ENCODE peak calls at places on chromosomes 1 and 21, in four cellular contexts. One of them, this sample, is unnamed.
A peak's percentile ranks its signal among the peaks of the same experiment; 100 is the strongest.

GRCh38 chr1:42046772-42047552 is 106.2 kb upstream of the GUCA2B start:
- DNase-seq in K562: no peak
- DNase-seq in WTC11: no peak
- DNase-seq in GM12878: no peak
- DNase-seq in this sample: peak; percentile 21

GRCh38 chr21:44413566-44414290 is 41.6 kb upstream of the LRRC3 start:
- DNase-seq in K562: no peak
- DNase-seq in WTC11: no peak
- DNase-seq in GM12878: no peak
- DNase-seq in this sample: no peak

GRCh38 chr21:25863031-25863430 is 128.3 kb downstream of the GABPA start:
- DNase-seq in K562: no peak
- DNase-seq in WTC11: no peak
- DNase-seq in GM12878: no peak
- DNase-seq in this sample: no peak

GRCh38 chr1:215192306-215192705 is 109.8 kb downstream of the KCNK2 start:
- DNase-seq in K562: no peak
- DNase-seq in WTC11: no peak
- DNase-seq in GM12878: no peak
- DNase-seq in this sample: no peak

GRCh38 chr1:150165622-150166612 is 16.2 kb downstream of the PLEKHO1 start:
- DNase-seq in K562: peak; percentile 75
- DNase-seq in WTC11: peak; percentile 82
- DNase-seq in GM12878: no peak
- DNase-seq in this sample: peak; percentile 39

GRCh38 chr1:19120070-19120469 is 90.0 kb downstream of the UBR4 start:
- DNase-seq in K562: no peak
- DNase-seq in WTC11: no peak
- DNase-seq in GM12878: no peak
- DNase-seq in this sample: no peak

GRCh38 chr1:207754942-207755689 is 3.3 kb downstream of the CD46 start:
- DNase-seq in K562: no peak
- DNase-seq in WTC11: no peak
- DNase-seq in GM12878: no peak
- DNase-seq in this sample: no peak

GRCh38 chr1:112399456-112399855 is 3.4 kb downstream of the CTTNBP2NL start:
- DNase-seq in K562: no peak
- DNase-seq in WTC11: no peak
- DNase-seq in GM12878: peak; percentile 45
- DNase-seq in this sample: no peak

GRCh38 chr21:41786521-41786987 is 19.7 kb upstream of the RIPK4 start:
- DNase-seq in K562: no peak
- DNase-seq in WTC11: no peak
- DNase-seq in GM12878: no peak
- DNase-seq in this sample: no peak

GRCh38 chr21:44416193-44416592 is 39.1 kb upstream of the LRRC3 start:
- DNase-seq in K562: no peak
- DNase-seq in WTC11: no peak
- DNase-seq in GM12878: no peak
- DNase-seq in this sample: no peak

GRCh38 chr1:67577646-67578045 is 107.4 kb upstream of the GADD45A start:
- DNase-seq in K562: no peak
- DNase-seq in WTC11: no peak
- DNase-seq in GM12878: no peak
- DNase-seq in this sample: no peak
- TF ChIP-seq USF2 in K562: no peak
- TF ChIP-seq USF2 in WTC11: no peak
- TF ChIP-seq USF2 in GM12878: no peak
- TF ChIP-seq USF2 in this sample: no peak

GRCh38 chr1:114126696-114127095 is 27.0 kb downstream of the SYT6 start:
- DNase-seq in K562: no peak
- DNase-seq in WTC11: no peak
- DNase-seq in GM12878: peak; percentile 31
- DNase-seq in this sample: no peak
- TF ChIP-seq TCF7 in K562: no peak
- TF ChIP-seq TCF7 in WTC11: no peak
- TF ChIP-seq TCF7 in GM12878: no peak
- TF ChIP-seq TCF7 in this sample: no peak

DNA sequence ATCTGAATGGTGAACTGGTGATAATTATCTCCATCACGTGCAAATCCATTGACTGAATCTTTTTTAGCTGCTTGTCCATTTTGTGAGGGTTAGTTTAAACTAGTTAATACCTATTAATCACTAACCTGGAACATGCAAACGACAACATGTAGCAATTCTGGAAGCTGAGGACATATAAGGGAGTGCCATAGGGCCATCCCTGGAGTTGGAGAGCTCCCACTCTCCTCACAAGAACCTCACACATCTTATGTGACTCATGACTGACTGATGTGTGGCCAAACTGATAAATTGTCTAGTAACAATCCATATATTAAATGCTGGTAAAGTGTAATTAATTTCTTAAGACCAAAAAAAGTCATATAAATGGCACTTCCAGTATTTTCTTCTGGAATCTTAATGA is 62.9 kb upstream of the HOOK1 start:
- DNase-seq in K562: no peak
- DNase-seq in WTC11: no peak
- DNase-seq in GM12878: no peak
- DNase-seq in this sample: no peak
- TF ChIP-seq USF2 in K562: no peak
- TF ChIP-seq USF2 in WTC11: no peak
- TF ChIP-seq USF2 in GM12878: no peak
- TF ChIP-seq USF2 in this sample: no peak

GRCh38 chr1:44048816-44049215 is 17.6 kb upstream of the SLC6A9 start:
- DNase-seq in K562: no peak
- DNase-seq in WTC11: no peak
- DNase-seq in GM12878: no peak
- DNase-seq in this sample: no peak
- TF ChIP-seq TCF7 in K562: no peak
- TF ChIP-seq TCF7 in WTC11: no peak
- TF ChIP-seq TCF7 in GM12878: no peak
- TF ChIP-seq TCF7 in this sample: no peak

GRCh38 chr1:191052888-191053287 is 575.2 kb upstream of the BRINP3 start:
- DNase-seq in K562: no peak
- DNase-seq in WTC11: no peak
- DNase-seq in GM12878: no peak
- DNase-seq in this sample: no peak
- TF ChIP-seq USF2 in K562: no peak
- TF ChIP-seq USF2 in WTC11: no peak
- TF ChIP-seq USF2 in GM12878: no peak
- TF ChIP-seq USF2 in this sample: no peak

GRCh38 chr1:67120855-67121619 is 13.7 kb downstream of the C1orf141 start:
- DNase-seq in K562: no peak
- DNase-seq in WTC11: no peak
- DNase-seq in GM12878: no peak
- DNase-seq in this sample: no peak

GRCh38 chr1:67114162-67114561 is 20.6 kb downstream of the C1orf141 start:
- DNase-seq in K562: no peak
- DNase-seq in WTC11: no peak
- DNase-seq in GM12878: no peak
- DNase-seq in this sample: no peak

GRCh38 chr1:67118191-67118590 is 16.6 kb downstream of the C1orf141 start:
- DNase-seq in K562: no peak
- DNase-seq in WTC11: no peak
- DNase-seq in GM12878: no peak
- DNase-seq in this sample: no peak
- TF ChIP-seq TCF7 in K562: no peak
- TF ChIP-seq TCF7 in WTC11: no peak
- TF ChIP-seq TCF7 in GM12878: no peak
- TF ChIP-seq TCF7 in this sample: no peak

DNA sequence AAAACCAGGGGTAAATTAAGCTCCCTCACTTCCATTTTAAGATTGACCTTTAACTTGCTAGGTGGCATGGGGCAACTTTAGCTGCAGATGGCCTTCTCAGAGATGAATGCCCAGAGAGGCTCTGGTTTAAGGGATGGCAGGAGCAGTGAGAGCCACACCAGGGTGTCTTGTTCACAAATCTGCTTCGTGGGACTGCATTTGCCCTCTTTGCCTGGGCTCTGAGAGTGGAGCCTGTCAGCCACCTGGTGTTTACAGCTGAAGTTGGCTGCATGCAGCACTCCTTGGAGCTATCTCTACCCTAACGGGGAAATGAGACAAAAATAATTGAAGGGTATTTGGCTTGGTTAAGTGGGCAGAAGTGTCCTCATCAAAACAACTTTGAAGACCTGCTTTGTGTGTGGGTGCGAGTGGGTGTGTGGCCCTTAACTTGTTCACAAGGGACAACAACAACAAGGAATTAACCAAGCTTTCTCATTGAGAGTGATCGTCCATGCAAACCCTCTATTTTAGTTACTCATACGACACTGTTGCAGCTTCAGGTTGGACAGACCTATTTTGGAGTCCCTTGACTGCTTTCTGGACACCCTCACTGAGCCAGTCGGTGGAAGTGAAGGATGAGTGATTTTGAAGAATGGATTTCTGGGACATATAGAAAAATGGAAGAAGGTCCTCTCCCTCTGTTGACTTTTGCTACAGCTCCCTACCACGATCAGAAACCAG is 29.8 kb downstream of the PGM1 start:
- DNase-seq in K562: no peak
- DNase-seq in WTC11: no peak
- DNase-seq in GM12878: peak; percentile 3
- DNase-seq in this sample: no peak
- TF ChIP-seq USF2 in K562: no peak
- TF ChIP-seq USF2 in WTC11: no peak
- TF ChIP-seq USF2 in GM12878: no peak
- TF ChIP-seq USF2 in this sample: no peak

DNA sequence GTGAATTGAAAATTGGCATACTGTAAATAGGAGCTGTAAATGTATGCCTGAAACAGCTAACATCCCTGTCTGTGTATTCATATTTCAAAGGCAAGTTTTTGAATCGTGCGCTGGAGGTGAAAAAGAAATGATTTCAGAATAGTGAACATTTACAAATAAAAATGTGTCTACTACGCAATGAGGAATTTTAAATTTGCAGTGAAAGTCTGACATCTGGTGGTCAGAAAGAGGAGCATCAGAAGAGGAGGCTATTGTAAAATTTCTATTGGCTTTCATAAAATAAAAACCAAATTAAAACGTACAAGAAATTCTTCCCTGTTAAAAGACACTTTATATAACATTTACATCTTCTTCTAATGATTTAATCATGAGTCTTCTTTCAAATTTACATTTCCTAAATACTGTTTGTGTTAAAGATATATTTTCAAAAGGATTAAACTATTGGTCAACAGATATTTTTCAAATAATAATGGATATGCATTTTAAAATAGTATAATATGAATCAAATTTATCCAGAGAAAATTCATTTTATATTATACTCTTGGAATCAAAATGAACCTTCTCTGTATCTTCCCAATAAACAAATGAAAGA is 113.7 kb upstream of the RRP15 start:
- DNase-seq in K562: no peak
- DNase-seq in WTC11: no peak
- DNase-seq in GM12878: no peak
- DNase-seq in this sample: peak; percentile 12
- TF ChIP-seq TCF7 in K562: no peak
- TF ChIP-seq TCF7 in WTC11: no peak
- TF ChIP-seq TCF7 in GM12878: no peak
- TF ChIP-seq TCF7 in this sample: no peak